ENCODE peak calls at places on chromosomes 4 and X, in four cellular contexts. E is A549, P is transverse colon, L is Peyer's patch. F is an unnamed sample.

GRCh38 chr4:155419266-155419665 is 42.5 kb upstream of the MAP9 start:
- DNase-seq in E (no peak), P (no peak), L (no peak), F (no peak)

GRCh38 chr4:146846882-146847281 is 98.8 kb downstream of the TTC29 start:
- DNase-seq in E (no peak), P (no peak), L (no peak), F (no peak)

GRCh38 chr4:86453044-86453501 is 93.2 kb upstream of the MAPK10 start:
- DNase-seq in E (no peak), P (no peak), L (no peak), F (no peak)

GRCh38 chr4:76782837-76783236 is 115.1 kb downstream of the SOWAHB start:
- DNase-seq in E (no peak), P (no peak), L (no peak), F (no peak)

GRCh38 chrX:31572396-31572795 is 500.6 kb upstream of the FTHL17 start:
- DNase-seq in E (no peak), P (no peak), L (no peak), F (no peak)

GRCh38 chrX:2903366-2903765 is 25.8 kb downstream of the ARSD start:
- DNase-seq in E (peak), P (no peak), L (no peak), F (no peak)

GRCh38 chr4:545612-546011 is 30.5 kb downstream of the TMEM271 start:
- DNase-seq in E (no peak), P (no peak), L (peak), F (no peak)

GRCh38 chr4:16124232-16124631 is 40.4 kb upstream of the PROM1 start:
- DNase-seq in E (no peak), P (no peak), L (no peak), F (no peak)

GRCh38 chr4:143424276-143424675 is 87.6 kb downstream of the GAB1 start:
- DNase-seq in E (no peak), P (no peak), L (no peak), F (no peak)

GRCh38 chrX:138775501-138775900 is 64.0 kb upstream of the FGF13 start:
- DNase-seq in E (peak), P (no peak), L (no peak), F (no peak)

GRCh38 chr4:8307714-8308113 is 38.2 kb downstream of the HTRA3 start:
- DNase-seq in E (no peak), P (no peak), L (no peak), F (no peak)

GRCh38 chrX:103236296-103236695 is 18.7 kb downstream of the TCEAL8 start:
- DNase-seq in E (no peak), P (no peak), L (no peak), F (no peak)
- TF ChIP-seq POLR2A in E (no peak), P (no peak), L (no peak), F (no peak)

GRCh38 chrX:76550016-76550415 is 122.5 kb downstream of the MAGEE1 start:
- DNase-seq in E (no peak), P (no peak), L (no peak), F (no peak)

GRCh38 chrX:76555269-76555668 is 127.8 kb downstream of the MAGEE1 start:
- DNase-seq in E (no peak), P (no peak), L (no peak), F (no peak)

DNA sequence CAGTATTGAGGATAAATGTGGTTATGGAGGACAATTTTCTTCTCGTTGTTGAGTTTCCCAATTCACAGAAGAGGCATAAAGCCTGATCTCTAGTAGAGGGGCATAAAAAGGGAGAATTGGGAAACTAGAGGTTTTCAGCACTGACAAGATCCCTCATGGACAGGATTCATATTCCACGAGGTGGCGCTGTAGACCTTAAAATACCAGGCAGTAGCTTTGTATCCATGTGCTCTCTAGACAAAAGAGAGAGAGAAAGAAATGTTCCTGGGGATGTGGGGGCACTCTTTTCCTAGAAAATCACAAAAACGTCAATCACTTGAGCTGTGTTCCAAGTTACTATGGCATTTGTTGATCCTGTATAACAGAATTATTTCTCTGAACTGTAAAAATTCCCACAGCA is 128.3 kb downstream of the MAGEE1 start:
- DNase-seq in E (peak), P (no peak), L (no peak), F (peak)
- TF ChIP-seq POLR2A in E (no peak), P (no peak), L (no peak), F (no peak)

GRCh38 chrX:107699611-107700010 is 71.3 kb downstream of the PRPS1 start:
- DNase-seq in E (no peak), P (no peak), L (no peak), F (no peak)

GRCh38 chrX:107700802-107701201 is 72.5 kb downstream of the PRPS1 start:
- DNase-seq in E (no peak), P (no peak), L (no peak), F (no peak)

GRCh38 chrX:107704181-107704580 is 71.4 kb downstream of the TSC22D3 start:
- DNase-seq in E (no peak), P (no peak), L (no peak), F (no peak)

GRCh38 chrX:107701493-107702121 is 73.3 kb downstream of the PRPS1 start:
- DNase-seq in E (no peak), P (no peak), L (no peak), F (no peak)

DNA sequence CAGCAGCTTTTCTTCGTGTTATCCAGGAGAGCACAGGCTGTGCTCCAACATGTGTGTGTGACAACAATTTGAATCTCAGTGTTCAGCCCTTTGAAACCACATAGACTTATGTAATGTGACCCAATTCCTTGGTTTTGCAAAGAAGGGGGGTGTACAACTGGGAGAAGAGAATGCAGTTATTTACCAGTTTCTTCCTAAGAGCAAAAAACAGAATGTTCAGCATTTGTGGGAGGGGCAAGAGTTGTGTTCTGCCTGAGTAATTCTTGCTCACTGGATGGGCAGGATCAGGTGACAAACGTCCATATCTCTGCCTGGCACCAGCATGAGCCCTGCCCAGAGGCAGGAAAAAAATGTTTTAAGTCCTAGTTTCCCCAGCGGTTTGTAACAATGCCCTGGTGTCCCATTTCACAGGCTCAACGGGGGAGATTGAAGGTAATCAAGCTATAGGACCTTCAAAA is 72.0 kb downstream of the PRPS1 start:
- DNase-seq in E (no peak), P (no peak), L (no peak), F (no peak)
- TF ChIP-seq POLR2A in E (no peak), P (no peak), L (no peak), F (no peak)

GRCh38 chr4:180798016-180798574 is 1445.1 kb upstream of the TENM3 start:
- DNase-seq in E (no peak), P (no peak), L (no peak), F (no peak)
- TF ChIP-seq POLR2A in E (no peak), P (no peak), L (no peak), F (no peak)

GRCh38 chr4:168832746-168833575 is 177.1 kb downstream of the CBR4 start:
- DNase-seq in E (no peak), P (peak), L (peak), F (peak)

GRCh38 chr4:168835880-168836454 is 174.1 kb downstream of the CBR4 start:
- DNase-seq in E (no peak), P (no peak), L (no peak), F (no peak)

GRCh38 chr4:168831585-168831918 is 178.5 kb downstream of the CBR4 start:
- DNase-seq in E (no peak), P (no peak), L (no peak), F (no peak)

GRCh38 chr4:168830777-168831512 is 179.1 kb downstream of the CBR4 start:
- DNase-seq in E (no peak), P (no peak), L (no peak), F (no peak)

DNA sequence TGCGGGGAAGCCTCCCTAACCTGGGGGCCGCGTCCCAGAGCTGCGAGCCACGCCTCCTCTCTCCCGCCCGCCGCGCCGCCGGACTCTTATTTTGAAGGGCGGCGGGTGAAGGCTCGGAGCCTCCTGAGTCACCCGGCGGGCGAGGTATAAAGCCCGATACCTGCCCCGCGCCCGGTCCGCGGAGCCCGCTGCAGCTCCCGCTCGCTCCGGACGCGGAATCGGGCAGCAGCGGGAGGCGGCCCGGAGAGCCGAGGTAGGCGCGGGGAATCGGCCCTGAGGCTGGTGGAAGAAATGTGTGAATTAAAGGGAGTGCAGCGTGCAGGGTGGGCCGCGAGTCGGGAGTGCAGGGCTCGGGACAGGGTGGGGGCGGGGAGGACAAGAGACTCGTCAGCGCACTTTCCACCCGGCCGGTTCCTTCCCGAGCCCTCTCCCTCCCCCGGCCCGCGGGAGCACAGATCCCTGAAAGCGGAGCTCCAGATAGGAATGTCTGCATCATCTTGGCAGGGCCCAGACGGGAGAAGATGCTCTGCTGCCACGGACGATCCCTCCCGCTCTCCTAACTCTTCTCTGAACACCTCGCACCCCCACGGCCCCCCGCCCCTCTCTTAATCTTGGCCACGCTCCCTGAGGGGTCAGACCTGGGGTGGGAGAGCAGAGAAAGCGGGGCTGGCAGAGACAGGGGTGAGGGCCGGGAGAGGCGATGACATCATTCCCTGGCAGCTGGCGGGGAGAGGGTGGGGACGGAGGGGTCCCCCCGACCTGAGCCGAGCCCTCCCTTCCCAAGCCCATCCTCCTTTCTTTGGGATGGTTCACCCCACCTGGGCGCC is 177.9 kb downstream of the CBR4 start:
- DNase-seq in E (peak), P (peak), L (peak), F (peak)
- TF ChIP-seq POLR2A in E (peak), P (peak), L (peak), F (no peak)

GRCh38 chr4:2835978-2836377 is 7.7 kb upstream of the ADD1 start:
- DNase-seq in E (no peak), P (peak), L (no peak), F (no peak)

GRCh38 chr4:2839060-2839459 is 4.6 kb upstream of the ADD1 start:
- DNase-seq in E (no peak), P (no peak), L (no peak), F (no peak)

GRCh38 chr4:2836391-2836859 is 7.2 kb upstream of the ADD1 start:
- DNase-seq in E (no peak), P (peak), L (no peak), F (no peak)

GRCh38 chr4:2837904-2838496 is 5.6 kb upstream of the ADD1 start:
- DNase-seq in E (no peak), P (peak), L (no peak), F (no peak)

GRCh38 chr4:2837110-2837903 is 6.3 kb upstream of the ADD1 start:
- DNase-seq in E (no peak), P (peak), L (no peak), F (no peak)
- TF ChIP-seq POLR2A in E (no peak), P (no peak), L (no peak), F (no peak)

GRCh38 chr4:70903282-70903603 is 1.1 kb downstream of the MOB1B start:
- DNase-seq in E (no peak), P (no peak), L (no peak), F (no peak)

GRCh38 chr4:70902577-70903281 is 560 bp downstream of the MOB1B start:
- DNase-seq in E (peak), P (no peak), L (no peak), F (peak)

GRCh38 chr4:70901607-70901983 is 574 bp upstream of the MOB1B start:
- DNase-seq in E (no peak), P (no peak), L (no peak), F (no peak)

GRCh38 chr4:70901984-70902576 is at the start of gene MOB1B:
- DNase-seq in E (peak), P (peak), L (peak), F (peak)
- TF ChIP-seq POLR2A in E (peak), P (peak), L (no peak), F (peak)

DNA sequence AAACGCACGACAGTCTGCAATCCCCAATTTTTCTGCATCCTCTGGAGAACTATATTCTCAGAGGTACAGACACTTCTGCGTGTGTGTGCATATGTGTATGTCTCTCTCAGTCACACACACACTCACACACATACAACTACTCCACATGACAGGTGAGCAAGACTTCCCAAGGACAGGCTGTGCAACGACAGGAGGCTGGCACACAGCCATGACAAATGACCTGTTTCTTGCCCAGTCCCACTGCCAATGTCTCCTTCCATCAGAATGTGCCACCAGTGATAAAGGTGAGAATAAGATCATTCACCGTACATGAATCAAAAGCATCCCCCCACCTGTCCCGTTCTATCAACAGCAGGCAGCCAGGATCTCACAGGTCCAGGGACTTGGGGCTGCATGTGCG is 52.4 kb downstream of the PPP2R2C start:
- DNase-seq in E (no peak), P (no peak), L (no peak), F (no peak)
- TF ChIP-seq POLR2A in E (no peak), P (no peak), L (no peak), F (no peak)